ENCODE peak calls at places on chromosomes 16 and 17, in nine cellular contexts. W is endothelial cell of umbilical vein, S is adrenal gland, V is cardiac muscle cell, R is left ventricle myocardium inferior, Q is prostate gland, G is fibroblast of the aortic adventitia, D is HCT116, T is testis. P is an unnamed sample.

GRCh38 chr16:296806-297510 is 14.0 kb downstream of the PDIA2 start:
- DNase-seq in R (no peak), V (no peak), W (no peak), G (no peak), T (no peak), Q (no peak), D (no peak), S (no peak), P (no peak)

GRCh38 chr17:78940241-78940640 is 15.1 kb upstream of the TIMP2 start:
- DNase-seq in W (no peak), Q (no peak), G (no peak), T (no peak), R (no peak), V (no peak), D (no peak), S (no peak), P (no peak)

GRCh38 chr17:38459556-38459955 is 31.3 kb downstream of the ARHGAP23 start:
- DNase-seq in G (no peak), Q (no peak), W (no peak), D (no peak), T (no peak), V (no peak), R (peak), S (no peak), P (no peak)

GRCh38 chr17:15651001-15651582 is 31.6 kb upstream of the FBXW10B start:
- DNase-seq in D (no peak), R (no peak), G (no peak), S (peak), V (no peak), W (no peak), Q (no peak), T (no peak), P (no peak)

GRCh38 chr17:31495049-31495885 is 103.8 kb downstream of the RAB11FIP4 start:
- DNase-seq in V (no peak), G (no peak), Q (no peak), R (no peak), W (no peak), T (no peak), S (no peak), D (no peak), P (peak)

GRCh38 chr17:2948721-2949468 is 114.5 kb downstream of the OR1D5 start:
- DNase-seq in G (no peak), Q (no peak), D (no peak), R (no peak), V (no peak), W (no peak), S (no peak), T (no peak), P (no peak)

GRCh38 chr17:69367298-69367697 is 40.4 kb upstream of the ABCA5 start:
- DNase-seq in T (no peak), Q (no peak), V (peak), G (no peak), D (no peak), W (no peak), S (no peak), R (no peak), P (no peak)

GRCh38 chr17:61202564-61202963 is 197.1 kb upstream of the TBX2 start:
- DNase-seq in T (no peak), G (no peak), W (no peak), V (no peak), D (no peak), S (no peak), R (no peak), Q (no peak), P (no peak)

GRCh38 chr17:55632236-55632635 is 90.4 kb downstream of the TMEM100 start:
- DNase-seq in Q (no peak), G (no peak), D (no peak), S (no peak), T (no peak), W (no peak), V (no peak), R (no peak), P (no peak)

GRCh38 chr17:31431795-31432658 is 40.6 kb downstream of the RAB11FIP4 start:
- DNase-seq in R (no peak), V (no peak), S (no peak), Q (no peak), W (no peak), T (no peak), G (no peak), D (no peak), P (peak)

GRCh38 chr17:38920374-38921291 is 4.8 kb upstream of the LASP1NB start:
- DNase-seq in S (no peak), V (no peak), T (peak), W (no peak), Q (no peak), G (no peak), R (no peak), D (no peak), P (no peak)

GRCh38 chr17:33955461-33955860 is 299.6 kb upstream of the CCL2 start:
- DNase-seq in G (no peak), Q (no peak), S (no peak), D (no peak), T (no peak), V (no peak), W (no peak), R (no peak), P (no peak)

GRCh38 chr17:35089846-35090193 is 26.3 kb upstream of the RFFL start:
- DNase-seq in D (no peak), V (peak), T (peak), S (peak), Q (no peak), G (no peak), R (no peak), W (peak), P (no peak)

GRCh38 chr16:12543700-12544476 is 259.8 kb downstream of the CPPED1 start:
- DNase-seq in Q (no peak), D (no peak), W (no peak), T (no peak), R (no peak), V (no peak), G (no peak), S (no peak), P (no peak)

GRCh38 chr17:66373944-66374817 is 71.8 kb downstream of the PRKCA start:
- DNase-seq in S (no peak), D (no peak), V (peak), Q (no peak), W (no peak), T (peak), R (peak), G (no peak), P (peak)

GRCh38 chr17:29566473-29567361 is at the start of gene ABHD15:
- DNase-seq in S (peak), W (peak), R (peak), T (peak), Q (peak), V (peak), G (peak), D (peak), P (peak)

GRCh38 chr17:12545877-12546513 is 119.7 kb upstream of the MYOCD start:
- DNase-seq in V (peak), R (no peak), D (peak), Q (no peak), G (peak), W (peak), T (peak), S (peak), P (peak)

DNA sequence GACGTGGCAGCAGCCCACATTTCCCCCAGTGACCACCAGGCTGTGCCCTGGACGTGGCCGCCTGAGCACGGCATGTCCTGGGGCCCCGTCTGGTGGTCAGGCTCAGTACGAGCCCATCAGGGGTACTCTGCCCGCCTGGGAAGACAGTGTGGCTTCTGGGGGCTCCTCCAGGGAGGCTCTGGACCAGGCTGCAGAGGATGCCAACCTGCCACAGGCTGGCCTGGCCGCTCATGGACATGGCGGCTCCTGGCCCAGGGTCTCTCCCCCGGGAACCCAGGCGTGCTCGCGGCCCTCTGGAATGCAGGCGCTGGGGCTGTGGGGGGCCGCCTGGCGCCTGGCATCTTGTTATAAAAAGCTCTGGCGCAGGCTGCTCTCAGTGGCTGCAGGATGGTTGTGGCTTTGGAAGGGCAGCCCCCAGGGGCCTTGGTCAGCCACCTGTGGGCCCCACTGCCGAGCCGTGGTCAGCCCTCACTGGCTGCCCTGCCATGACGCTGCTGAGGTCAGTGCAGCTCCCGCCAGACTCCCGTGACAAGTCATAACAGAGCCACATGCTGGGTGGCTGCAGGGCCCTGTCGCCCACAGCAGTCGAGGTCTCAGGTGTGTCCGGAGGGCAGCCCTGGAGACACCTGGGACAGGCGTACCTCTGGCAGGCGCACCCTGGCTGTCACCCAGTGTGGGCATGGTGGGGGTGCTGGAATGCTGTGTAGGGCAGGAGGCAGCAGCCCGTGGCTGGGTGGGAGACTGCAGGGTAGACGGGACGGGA is 15.0 kb downstream of the CENPX start:
- DNase-seq in W (no peak), D (no peak), T (no peak), R (no peak), Q (no peak), S (no peak), G (no peak), V (no peak), P (no peak)
- TF ChIP-seq CTCF in W (no peak), D (no peak), T (no peak), R (no peak), Q (no peak), S (no peak), G (no peak), V (no peak), P (no peak)

DNA sequence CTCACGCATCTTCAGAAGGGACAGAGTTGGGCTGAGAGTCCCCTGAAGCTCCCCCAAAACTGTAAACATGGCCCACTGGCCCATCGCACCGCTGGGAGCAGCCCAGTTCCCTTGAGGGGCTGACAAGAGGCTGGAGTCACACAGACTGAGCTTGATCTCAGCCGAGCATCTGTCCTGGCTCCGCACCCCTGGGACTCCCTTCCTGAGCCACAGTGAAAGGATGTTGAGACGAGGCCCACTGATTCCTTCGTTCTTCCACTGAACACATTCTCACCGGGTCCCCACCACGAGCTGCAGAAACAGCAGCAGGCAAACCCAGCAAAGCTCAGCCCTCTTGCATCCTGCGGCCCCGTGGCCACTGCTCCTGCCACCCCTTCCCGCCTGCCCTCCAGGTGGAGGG is 145.9 kb upstream of the CIBAR2 start:
- DNase-seq in W (no peak), R (no peak), D (no peak), V (no peak), S (no peak), T (no peak), Q (no peak), G (no peak), P (no peak)
- H3K4me3 ChIP-seq in W (no peak), R (no peak), D (no peak), V (no peak), S (no peak), T (no peak), Q (no peak), G (no peak), P (no peak)

GRCh38 chr16:77785365-77785764 is 3.0 kb upstream of the VAT1L start:
- DNase-seq in R (no peak), V (no peak), Q (no peak), G (no peak), S (no peak), D (no peak), T (no peak), W (no peak), P (no peak)

GRCh38 chr16:77786448-77786847 is 1.9 kb upstream of the VAT1L start:
- DNase-seq in S (no peak), R (no peak), D (no peak), V (no peak), W (no peak), Q (no peak), T (no peak), G (no peak), P (no peak)

GRCh38 chr16:77782694-77783093 is 5.7 kb upstream of the VAT1L start:
- DNase-seq in S (peak), D (peak), T (no peak), G (peak), R (no peak), V (peak), Q (no peak), W (no peak), P (no peak)

GRCh38 chr16:77787452-77787851 is 912 bp upstream of the VAT1L start:
- DNase-seq in Q (no peak), R (no peak), S (no peak), V (no peak), W (no peak), T (no peak), G (no peak), D (no peak), P (no peak)

DNA sequence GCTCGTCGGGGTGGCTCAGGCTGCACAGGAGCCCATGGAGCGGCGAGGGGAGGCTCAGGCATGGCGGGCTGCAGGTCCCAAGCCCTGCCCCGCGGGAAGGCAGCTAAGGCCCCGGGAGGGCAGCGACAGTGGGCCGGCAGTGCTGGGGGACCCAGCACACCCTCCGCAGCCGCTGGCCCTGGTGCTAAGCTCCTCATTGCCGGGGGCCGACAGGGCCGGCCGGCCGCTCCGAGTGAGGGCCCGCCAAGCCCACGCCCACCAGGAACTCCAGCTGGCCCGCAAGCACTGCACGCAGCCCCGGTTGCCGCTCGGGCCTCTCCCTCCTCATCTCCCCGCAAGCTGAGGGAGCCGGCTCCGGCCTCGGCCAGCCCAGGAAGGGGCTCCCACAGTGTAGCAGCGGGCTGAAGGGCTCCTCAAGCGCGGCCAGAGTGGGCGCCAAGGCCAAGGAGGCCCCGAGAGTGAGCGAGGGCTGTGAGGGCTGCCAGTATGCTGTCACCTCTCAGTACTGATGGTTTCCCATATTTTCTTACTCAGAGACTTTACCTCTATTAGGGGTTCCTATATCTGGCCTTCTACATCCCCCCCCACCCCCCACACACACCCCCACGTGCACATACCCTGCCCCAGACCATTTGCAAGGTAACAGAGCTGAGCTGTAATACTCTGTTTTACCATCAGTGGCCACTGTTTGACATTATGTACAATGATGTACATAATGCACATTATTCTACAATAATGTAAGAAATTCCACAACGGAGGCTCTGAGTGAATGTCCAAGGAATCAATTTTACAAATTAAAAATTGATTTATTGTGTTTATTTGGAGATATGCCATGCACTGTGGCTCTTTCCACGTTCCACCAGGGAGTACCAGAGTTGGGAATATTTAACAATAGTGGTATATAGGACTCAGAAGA is 3.7 kb upstream of the VAT1L start:
- DNase-seq in R (no peak), T (no peak), W (no peak), G (peak), V (peak), S (no peak), D (no peak), Q (no peak), P (no peak)
- TF ChIP-seq CTCF in R (peak), T (no peak), W (no peak), G (peak), V (peak), S (no peak), D (peak), Q (no peak), P (no peak)

GRCh38 chr16:30011505-30012480 is 966 bp upstream of the DOC2A start:
- DNase-seq in G (no peak), Q (no peak), D (no peak), W (no peak), R (no peak), S (no peak), V (no peak), T (no peak), P (no peak)
- H3K4me3 ChIP-seq in G (no peak), Q (peak), D (no peak), W (no peak), R (peak), S (peak), V (peak), T (peak), P (peak)

DNA sequence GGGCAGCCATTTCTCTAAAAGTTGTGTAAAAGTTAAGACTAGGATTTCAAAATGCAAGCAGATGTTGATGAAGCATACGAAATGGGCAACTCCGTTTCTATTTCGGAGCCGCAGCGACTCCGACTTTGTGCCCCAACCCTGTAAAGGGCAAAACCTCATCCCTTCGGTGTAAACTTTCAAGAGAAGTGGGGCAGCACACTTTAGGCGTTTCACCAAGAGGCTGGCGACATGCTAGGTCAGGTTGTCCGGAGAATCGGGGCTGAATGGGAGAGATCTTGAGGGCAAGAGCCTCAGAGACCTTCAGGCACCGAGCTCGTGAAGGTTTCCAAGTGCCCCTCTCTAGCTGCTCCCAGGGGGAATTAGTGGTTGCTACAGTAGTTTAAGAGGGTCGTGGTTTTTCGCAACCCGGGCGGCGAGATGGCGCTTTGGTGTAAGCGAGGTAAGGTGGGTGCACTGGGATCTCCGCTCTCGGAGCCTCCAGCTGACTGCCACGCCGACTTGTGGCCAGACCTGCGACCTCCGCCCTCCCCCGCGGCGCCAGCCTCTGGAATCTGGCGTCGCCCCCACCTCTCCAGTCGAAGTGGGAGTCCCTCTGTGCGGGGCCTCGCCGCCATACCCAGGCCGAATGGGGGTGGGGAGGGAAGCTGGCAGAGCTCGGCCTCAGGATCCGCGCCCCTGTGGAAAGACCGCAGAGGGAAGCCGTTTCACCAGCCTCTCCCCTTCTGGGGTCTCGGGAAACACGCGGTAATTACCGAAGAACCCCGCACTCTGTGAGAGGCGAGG is 979 bp upstream of the HEXIM2 start:
- DNase-seq in Q (peak), R (peak), D (no peak), T (peak), V (peak), W (peak), G (peak), S (peak), P (peak)
- TF ChIP-seq CTCF in Q (peak), R (peak), D (peak), T (no peak), V (no peak), W (no peak), G (peak), S (peak), P (peak)

DNA sequence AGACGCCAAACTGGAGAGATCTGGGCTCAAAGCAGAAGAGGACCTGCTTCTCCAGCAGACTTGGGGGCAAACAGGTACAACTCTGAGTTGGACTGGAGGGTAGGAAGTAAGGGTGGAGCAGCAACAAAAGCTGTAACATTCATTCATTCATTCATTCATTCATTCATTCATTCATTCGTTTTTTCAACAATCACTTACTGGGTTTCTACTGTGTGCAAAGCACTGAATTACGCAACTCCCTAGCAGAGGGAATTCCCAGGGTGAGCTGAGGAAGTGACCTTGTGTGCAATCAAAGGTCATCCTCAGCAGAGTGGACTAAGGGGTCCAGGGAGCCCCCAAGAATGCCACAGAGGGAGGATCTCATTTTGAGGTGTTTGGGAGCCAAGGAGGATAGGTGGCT is 231.1 kb upstream of the SDK2 start:
- DNase-seq in S (no peak), Q (no peak), W (no peak), G (no peak), T (no peak), R (no peak), V (peak), D (no peak), P (no peak)
- H3K4me3 ChIP-seq in S (no peak), Q (no peak), W (no peak), G (no peak), T (no peak), R (no peak), V (no peak), D (no peak), P (no peak)

DNA sequence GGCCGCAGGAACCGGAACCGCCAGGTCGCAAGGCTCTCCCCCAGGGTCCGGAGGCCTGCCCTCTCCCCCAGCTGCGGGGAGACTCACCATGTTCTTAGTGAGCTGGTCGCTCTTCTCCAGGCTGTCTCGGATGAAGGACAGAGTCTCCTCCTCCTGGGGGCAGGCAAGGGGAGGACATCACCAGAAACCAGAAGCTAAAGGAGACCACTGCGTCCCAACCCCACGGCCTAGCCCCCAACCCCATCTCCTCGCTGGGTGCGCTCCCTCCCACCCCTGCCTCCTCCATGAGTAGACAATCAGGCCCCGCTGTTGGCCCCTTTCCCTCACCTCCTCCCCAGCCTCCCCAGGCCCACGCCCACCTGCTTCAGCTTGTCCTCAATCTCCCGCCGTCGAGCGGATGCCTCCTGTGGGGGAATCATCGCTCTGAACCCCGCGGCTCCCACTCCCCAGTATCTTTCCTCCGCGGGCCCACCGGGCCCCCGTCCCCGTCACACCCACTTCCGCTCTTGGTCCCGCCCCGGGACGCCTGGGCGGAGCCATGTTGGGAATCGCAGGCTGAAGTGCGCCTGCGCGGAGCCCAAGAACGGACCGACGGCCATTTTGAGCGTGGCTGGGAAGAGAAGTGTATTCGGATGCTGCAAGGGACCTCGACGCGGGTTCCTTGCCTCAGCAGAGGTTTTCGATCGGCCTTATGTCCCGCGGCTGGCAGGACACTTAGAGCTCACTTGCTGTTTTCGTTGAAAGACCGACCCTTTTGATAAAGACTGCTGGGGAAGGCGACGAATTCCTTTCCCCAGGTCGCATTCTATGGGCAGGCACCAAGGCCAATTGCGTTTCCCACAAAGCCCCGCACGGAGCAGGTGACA is at the start of gene EXOC7:
- DNase-seq in W (peak), R (peak), G (peak), T (peak), S (peak), D (peak), Q (peak), V (peak), P (peak)
- TF ChIP-seq CTCF in W (no peak), R (peak), G (peak), T (no peak), S (peak), D (no peak), Q (no peak), V (no peak), P (no peak)